ENCODE peak calls at places on chromosomes 7 and 10, in ten cellular contexts. H is lung, I is SK-N-MC, D is tibial artery, A is bronchial epithelial cell, U is astrocyte of the spinal cord, O is H7, F is fibroblast of villous mesenchyme, X is fibroblast of lung, Z is endodermal cell. E is an unnamed sample.

GRCh38 chr10:73843254-73843653 is 31.1 kb downstream of the CAMK2G start:
- DNase-seq in H (no peak), X (no peak), U (no peak), D (no peak), Z (no peak), A (peak; percentile 33), I (no peak), F (no peak), O (no peak), E (no peak)

GRCh38 chr7:129719980-129720732 is 108.6 kb downstream of the NRF1 start:
- DNase-seq in A (no peak), D (no peak), H (no peak), I (no peak), Z (no peak), F (peak; percentile 39), X (peak; percentile 10), O (no peak), U (no peak), E (peak; percentile 34)

GRCh38 chr10:78811174-78811573 is 257.6 kb upstream of the ZMIZ1 start:
- DNase-seq in H (no peak), I (no peak), U (no peak), X (no peak), D (no peak), A (peak; percentile 56), O (no peak), F (no peak), Z (no peak), E (peak; percentile 9)

GRCh38 chr10:32955790-32956189 is 2.2 kb downstream of the ITGB1 start:
- DNase-seq in F (no peak), U (no peak), Z (no peak), A (no peak), D (no peak), O (no peak), I (no peak), X (no peak), H (no peak), E (no peak)

GRCh38 chr10:99711129-99711719 is 20.7 kb downstream of the COX15 start:
- DNase-seq in H (no peak), O (peak; percentile 32), A (peak; percentile 64), X (peak; percentile 76), U (peak; percentile 67), D (no peak), Z (peak; percentile 58), I (no peak), F (peak; percentile 77), E (peak; percentile 55)

GRCh38 chr10:93384006-93384405 is 98.1 kb downstream of the MYOF start:
- DNase-seq in I (no peak), Z (no peak), O (no peak), U (no peak), F (no peak), A (peak; percentile 97), D (no peak), X (no peak), H (no peak), E (no peak)

GRCh38 chr10:33553951-33554571 is 219.6 kb upstream of the NRP1 start:
- DNase-seq in U (no peak), Z (no peak), F (no peak), H (no peak), D (no peak), O (peak; percentile 10), I (no peak), A (no peak), X (no peak), E (no peak)

GRCh38 chr10:127578628-127579305 is 29.7 kb downstream of the NPS start:
- DNase-seq in Z (no peak), U (no peak), A (no peak), H (no peak), O (no peak), F (no peak), X (no peak), D (no peak), I (no peak), E (no peak)

GRCh38 chr10:4315529-4315928 is 510.5 kb upstream of the AKR1E2 start:
- DNase-seq in U (peak; percentile 87), H (no peak), Z (no peak), D (no peak), O (no peak), A (no peak), F (peak; percentile 53), X (peak; percentile 96), I (no peak), E (peak; percentile 81)

GRCh38 chr10:57535306-57535705 is 732.4 kb downstream of the IPMK start:
- DNase-seq in A (no peak), X (no peak), I (no peak), F (no peak), U (no peak), D (no peak), O (no peak), H (no peak), Z (no peak), E (no peak)

DNA sequence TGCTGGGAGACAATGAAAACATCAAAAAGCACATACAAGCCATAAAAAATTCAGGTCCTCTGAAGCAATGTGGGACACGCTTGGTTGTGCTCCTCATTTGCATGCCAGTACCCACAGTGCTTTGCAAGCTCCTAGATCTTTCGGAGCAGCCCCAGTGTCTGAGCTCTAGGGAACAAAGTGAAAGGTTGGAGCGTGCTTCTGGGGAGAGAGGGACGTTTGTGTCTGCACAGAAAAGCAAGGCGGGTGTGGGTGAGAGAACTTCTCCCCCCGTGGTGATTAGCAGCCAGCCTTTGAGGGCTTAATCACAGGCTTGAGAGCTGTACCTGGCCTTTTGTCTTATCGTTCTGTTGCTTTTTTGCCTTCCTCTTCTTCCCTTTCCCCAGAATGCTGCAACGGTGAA is 76.7 kb upstream of the HABP2 start:
- DNase-seq in I (no peak), F (no peak), H (no peak), O (no peak), X (no peak), A (no peak), Z (no peak), U (no peak), D (peak; percentile 71), E (no peak)
- H3K4me3 ChIP-seq in I (no peak overlapping the region), F (no peak overlapping the region), H (no peak overlapping the region), O (no peak overlapping the region), X (no peak overlapping the region), A (no peak overlapping the region), Z (no peak overlapping the region), U (no peak overlapping the region), D (peak overlapping the region; percentile 18), E (no peak overlapping the region)

GRCh38 chr7:44321796-44322195 is 3.6 kb downstream of the CAMK2B start:
- DNase-seq in H (no peak), F (no peak), Z (no peak), A (no peak), X (no peak), O (no peak), D (no peak), I (no peak), U (no peak), E (no peak)
- H3K4me3 ChIP-seq in H (no peak overlapping the region), F (no peak overlapping the region), Z (no peak overlapping the region), A (no peak overlapping the region), X (no peak overlapping the region), O (no peak overlapping the region), D (no peak overlapping the region), I (no peak overlapping the region), U (no peak overlapping the region), E (no peak overlapping the region)

GRCh38 chr10:102676916-102677315 is 32.6 kb downstream of the TRIM8 start:
- DNase-seq in O (peak; percentile 39), A (no peak), F (no peak), X (no peak), D (peak; percentile 43), H (no peak), Z (no peak), U (no peak), I (no peak), E (no peak)

GRCh38 chr10:102674566-102674965 is 30.3 kb downstream of the TRIM8 start:
- DNase-seq in D (no peak), A (peak; percentile 8), U (no peak), Z (no peak), F (peak; percentile 36), X (no peak), O (peak; percentile 43), H (no peak), I (no peak), E (no peak)

GRCh38 chr10:102677736-102678354 is 33.6 kb downstream of the TRIM8 start:
- DNase-seq in A (no peak), O (peak; percentile 46), H (no peak), F (no peak), I (no peak), D (peak; percentile 43), U (no peak), Z (peak; percentile 44), X (no peak), E (no peak)

GRCh38 chr10:102675151-102675886 is 31.0 kb downstream of the TRIM8 start:
- DNase-seq in X (no peak), A (peak; percentile 54), I (no peak), F (peak; percentile 23), H (no peak), O (peak; percentile 68), Z (no peak), U (no peak), D (peak; percentile 63), E (no peak)

DNA sequence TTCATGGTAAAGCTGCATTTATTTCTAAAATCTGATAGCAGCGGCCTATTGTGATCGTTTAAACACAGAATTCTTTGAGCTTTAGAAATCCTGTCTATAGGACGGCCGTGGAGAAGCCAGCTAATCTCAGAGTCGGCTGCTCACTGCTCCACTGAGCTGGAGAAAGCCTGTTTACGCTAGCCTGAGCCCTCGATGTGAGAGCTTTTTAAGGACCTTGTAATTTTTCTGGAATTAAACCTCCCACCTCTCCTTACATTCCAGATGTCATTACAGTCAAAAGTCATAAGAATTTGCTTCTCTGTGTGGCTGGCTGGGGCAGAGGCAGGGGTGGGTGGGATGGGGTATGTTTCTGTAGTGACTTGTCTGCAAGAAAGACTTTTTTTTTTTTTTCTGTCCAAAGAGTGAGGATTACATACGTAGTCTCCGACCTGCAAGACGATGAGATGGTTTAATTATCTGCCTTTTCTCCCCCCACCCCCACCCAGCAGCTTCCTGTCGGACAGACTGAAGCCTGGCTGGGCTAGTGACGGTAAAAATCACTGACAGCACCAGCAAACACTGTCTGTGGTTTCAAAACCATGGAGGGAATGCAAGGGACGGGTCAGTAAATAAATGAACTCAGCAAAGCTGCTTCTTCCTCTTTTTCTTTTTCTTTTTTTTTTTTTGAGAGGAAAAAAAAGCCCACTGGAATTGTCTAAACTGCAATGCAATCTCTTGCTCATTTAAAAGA is 31.8 kb downstream of the TRIM8 start:
- DNase-seq in Z (no peak), A (peak; percentile 73), H (no peak), X (peak; percentile 91), F (peak; percentile 99), I (no peak), U (peak; percentile 95), D (peak; percentile 65), O (no peak), E (peak; percentile 93)
- H3K4me3 ChIP-seq in Z (no peak overlapping the region), A (no peak overlapping the region), H (no peak overlapping the region), X (peak overlapping the region; percentile 27), F (peak overlapping the region; percentile 37), I (no peak overlapping the region), U (no peak overlapping the region), D (no peak overlapping the region), O (no peak overlapping the region), E (peak overlapping the region; percentile 18)

DNA sequence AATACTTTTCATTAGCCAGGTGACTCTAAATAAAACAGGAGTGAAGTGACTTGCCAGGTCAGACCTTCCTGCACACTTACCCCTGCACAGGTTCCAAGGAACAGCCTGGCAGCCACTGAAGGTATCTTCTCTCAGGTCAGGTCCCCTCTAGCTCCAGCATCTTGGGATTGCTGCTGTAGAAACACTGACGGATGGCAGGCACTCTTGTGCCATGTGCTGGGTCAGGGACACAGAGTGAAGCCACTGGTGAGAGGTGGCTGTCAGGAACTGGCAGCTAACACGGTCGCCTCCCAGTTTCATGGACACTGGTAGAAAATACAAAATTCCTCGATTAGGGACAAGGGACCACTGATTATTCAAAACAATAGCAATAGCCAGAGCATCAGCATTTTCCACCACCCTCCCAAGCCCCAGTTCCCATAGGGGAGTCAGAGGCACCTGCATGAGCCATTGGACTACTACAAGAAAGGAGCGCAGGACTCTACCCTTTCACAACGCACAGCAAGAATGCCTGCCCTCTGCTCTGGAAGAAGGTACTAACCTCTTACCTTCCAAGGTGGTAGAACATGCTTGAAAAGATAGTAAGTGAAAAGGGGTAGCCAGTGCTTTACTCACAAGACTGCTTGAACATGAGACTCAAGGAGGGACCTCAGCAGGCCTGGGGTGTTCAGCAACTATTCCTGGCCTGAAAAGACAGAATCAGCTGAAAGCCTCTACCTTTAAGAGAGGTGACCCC is 5.1 kb upstream of the MYO1G start:
- DNase-seq in A (no peak), H (no peak), F (no peak), U (no peak), X (no peak), I (no peak), Z (no peak), O (no peak), D (no peak), E (no peak)
- H3K4me3 ChIP-seq in A (no peak overlapping the region), H (no peak overlapping the region), F (no peak overlapping the region), U (no peak overlapping the region), X (no peak overlapping the region), I (peak overlapping the region; percentile 88), Z (peak overlapping the region; percentile 98), O (no peak overlapping the region), D (no peak overlapping the region), E (no peak overlapping the region)

E was measured in foreskin fibroblast.